ENCODE peak calls at places on chromosomes 12 and 14, in six cellular contexts. T is left ventricle myocardium inferior; N is lower leg skin; Z is CD8-positive, alpha-beta T cell; Y is activated CD8-positive, alpha-beta T cell treated with anti-CD3 and anti-CD28 coated beads for 36 hours; K is bronchial epithelial cell. O is an unnamed sample.

GRCh38 chr12:42564540-42564939 is 25.0 kb downstream of the PRICKLE1 start:
- DNase-seq in Y (no peak), Z (no peak), K (no peak), N (no peak), T (no peak), O (no peak)

GRCh38 chr14:85223667-85224066 is 306.3 kb upstream of the FLRT2 start:
- DNase-seq in Y (no peak), N (no peak), Z (no peak), K (no peak), T (no peak), O (no peak)

GRCh38 chr14:97641827-97642226 is 844.6 kb downstream of the VRK1 start:
- DNase-seq in K (no peak), T (no peak), Z (no peak), Y (peak; percentile 37), N (peak; percentile 92), O (no peak)

GRCh38 chr14:73620268-73620667 is 8.0 kb downstream of the ACOT6 start:
- DNase-seq in T (no peak), Y (no peak), Z (no peak), K (no peak), N (no peak), O (no peak)

GRCh38 chr14:104820669-104821228 is 19.8 kb downstream of the ZBTB42 start:
- DNase-seq in Z (no peak), N (no peak), T (no peak), K (peak; percentile 50), Y (no peak), O (no peak)

GRCh38 chr12:99029502-99030271 is 384.6 kb downstream of the APAF1 start:
- DNase-seq in Z (no peak), K (no peak), N (no peak), T (no peak), Y (no peak), O (no peak)

GRCh38 chr14:92135269-92135668 is 13.5 kb downstream of the CPSF2 start:
- DNase-seq in K (peak; percentile 44), Y (no peak), N (no peak), T (no peak), Z (no peak), O (no peak)

GRCh38 chr14:83164016-83164415 is 1630.4 kb upstream of the SEL1L start:
- DNase-seq in T (no peak), Y (no peak), N (no peak), Z (no peak), K (peak; percentile 97), O (no peak)

GRCh38 chr14:30966415-30967363 is 58.8 kb upstream of the AP4S1 start:
- DNase-seq in T (no peak), K (no peak), Y (no peak), N (no peak), Z (no peak), O (no peak)

GRCh38 chr12:12975322-12976077 is 23.5 kb upstream of the GPRC5D start:
- DNase-seq in N (no peak), T (no peak), Y (no peak), Z (no peak), K (peak; percentile 48), O (peak; percentile 23)

GRCh38 chr12:104598342-104599271 is 141.9 kb downstream of the CHST11 start:
- DNase-seq in Z (no peak), T (peak; percentile 19), N (no peak), Y (no peak), K (no peak), O (no peak)

GRCh38 chr14:101232340-101233015 is 328.8 kb upstream of the DIO3 start:
- DNase-seq in Z (peak; percentile 39), T (no peak), N (peak; percentile 80), K (no peak), Y (no peak), O (no peak)

DNA sequence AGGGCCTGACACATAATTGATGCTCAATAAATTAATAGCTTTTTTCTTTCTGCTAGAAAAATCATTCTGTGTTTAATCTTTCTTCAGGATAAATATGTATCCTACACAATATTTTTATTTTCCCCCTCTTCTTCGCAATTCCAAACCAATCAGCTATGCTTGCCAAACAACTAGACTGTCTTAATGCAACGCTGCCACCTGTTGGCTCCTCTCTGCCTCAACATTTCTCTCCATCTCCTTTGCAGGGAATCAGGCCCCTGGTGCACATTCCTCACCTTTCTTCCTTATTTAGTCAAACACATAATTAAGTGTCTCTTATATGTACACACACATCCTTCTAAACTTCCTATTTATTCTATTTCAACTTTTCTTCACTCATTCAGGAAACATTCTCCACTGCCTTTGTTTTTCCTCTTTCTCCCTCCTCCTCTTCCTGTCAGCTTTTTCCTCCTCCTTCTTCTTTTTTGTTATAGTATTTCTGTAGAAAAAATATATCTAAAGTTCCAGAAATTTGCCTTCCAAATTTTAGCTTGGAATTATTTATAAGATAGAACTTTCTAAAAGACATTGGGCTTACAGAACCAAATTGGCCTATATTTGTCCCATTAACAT is 406.0 kb downstream of the PRKD1 start:
- DNase-seq in K (peak; percentile 35), Z (no peak), T (no peak), Y (peak; percentile 9), N (no peak), O (no peak)
- TF ChIP-seq CTCF in K (peak; percentile 64), Z (no peak), T (no peak), Y (peak; percentile 30), N (no peak), O (no peak)

GRCh38 chr14:59630281-59630963 is 53.8 kb upstream of the CCDC175 start:
- DNase-seq in N (no peak), Y (peak; percentile 7), T (no peak), Z (no peak), K (no peak), O (no peak)

GRCh38 chr14:59629384-59630158 is 53.0 kb upstream of the CCDC175 start:
- DNase-seq in K (no peak), Z (no peak), T (no peak), Y (no peak), N (no peak), O (no peak)

GRCh38 chr14:59631237-59631636 is 54.6 kb upstream of the CCDC175 start:
- DNase-seq in Z (no peak), N (no peak), K (no peak), Y (peak; percentile 2), T (no peak), O (no peak)

GRCh38 chr14:59634617-59635016 is 58.0 kb upstream of the CCDC175 start:
- DNase-seq in Y (no peak), T (no peak), Z (no peak), N (no peak), K (peak; percentile 43), O (no peak)

GRCh38 chr14:59632381-59632780 is 55.8 kb upstream of the CCDC175 start:
- DNase-seq in K (peak; percentile 43), T (no peak), Z (no peak), Y (peak; percentile 55), N (no peak), O (peak; percentile 48)
- TF ChIP-seq CTCF in K (peak; percentile 78), T (peak; percentile 27), Z (no peak), Y (peak; percentile 62), N (no peak), O (peak; percentile 37)

GRCh38 chr12:85076688-85077430 is 40.7 kb downstream of the LRRIQ1 start:
- DNase-seq in T (no peak), N (no peak), K (peak; percentile 96), Y (no peak), Z (no peak), O (peak; percentile 12)
- TF ChIP-seq CTCF in T (peak; percentile 44), N (no peak), K (peak; percentile 43), Y (no peak), Z (no peak), O (peak; percentile 28)

GRCh38 chr12:125424909-125425308 is 359.7 kb downstream of the AACS start:
- DNase-seq in T (no peak), Y (no peak), N (no peak), Z (no peak), K (no peak), O (no peak)
- TF ChIP-seq CTCF in T (no peak), Y (no peak), N (no peak), Z (no peak), K (no peak), O (no peak)

DNA sequence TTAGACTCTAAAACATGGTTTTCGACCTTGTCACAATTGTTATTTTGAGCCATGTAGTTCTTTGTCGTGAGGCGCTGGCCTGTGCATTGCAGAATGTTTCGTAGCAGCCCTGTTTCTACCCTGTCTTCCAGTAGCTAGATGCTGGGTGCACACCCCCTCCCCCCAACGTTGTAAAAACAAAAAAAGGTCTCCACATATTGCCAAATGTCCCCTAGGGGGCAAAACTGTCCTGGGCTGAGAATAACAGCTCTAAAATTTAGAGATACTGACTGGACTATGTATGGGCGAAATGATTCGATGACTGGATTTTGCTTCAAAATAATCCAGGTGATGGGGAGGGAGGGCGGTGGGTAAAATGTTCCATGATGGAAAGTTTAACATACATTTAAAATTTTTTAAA is 126.1 kb upstream of the FUT8 start:
- DNase-seq in T (no peak), K (no peak), Z (no peak), N (no peak), Y (peak; percentile 74), O (peak; percentile 57)
- TF ChIP-seq CTCF in T (no peak), K (no peak), Z (no peak), N (no peak), Y (peak; percentile 63), O (peak; percentile 57)

DNA sequence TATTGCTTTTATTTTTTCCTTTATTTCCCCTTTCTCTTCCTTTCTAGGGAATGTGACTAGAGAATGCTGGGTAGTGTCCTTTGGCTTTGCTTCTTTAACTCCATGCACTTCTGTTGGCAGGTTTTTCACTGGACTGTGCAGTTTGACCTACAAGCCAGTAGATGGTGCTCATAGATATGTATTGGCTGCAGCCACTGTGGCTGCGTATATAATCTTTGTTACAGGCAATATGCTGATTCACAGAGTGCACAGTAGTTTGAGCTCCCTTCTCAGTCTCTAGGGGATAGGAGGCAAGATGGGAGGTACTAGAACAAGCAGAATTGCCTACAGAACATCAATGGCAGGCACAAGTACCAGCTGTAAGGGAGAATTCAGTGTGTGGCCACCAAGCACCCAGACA is 503.5 kb downstream of the LRFN5 start:
- DNase-seq in Y (no peak), Z (no peak), K (peak; percentile 43), T (no peak), N (no peak), O (peak; percentile 13)
- TF ChIP-seq CTCF in Y (no peak), Z (no peak), K (peak; percentile 66), T (no peak), N (no peak), O (peak; percentile 30)

GRCh38 chr12:52043386-52044212 is 7.6 kb upstream of the NR4A1 start:
- DNase-seq in K (no peak), T (peak; percentile 86), Y (no peak), Z (no peak), N (peak; percentile 87), O (no peak)

GRCh38 chr12:52042706-52043385 is 8.4 kb upstream of the NR4A1 start:
- DNase-seq in Y (no peak), K (no peak), T (no peak), Z (no peak), N (peak; percentile 86), O (no peak)

GRCh38 chr12:52041032-52041431 is 10.2 kb upstream of the NR4A1 start:
- DNase-seq in Y (no peak), T (no peak), N (no peak), K (no peak), Z (no peak), O (no peak)

GRCh38 chr12:52044284-52044983 is 6.8 kb upstream of the NR4A1 start:
- DNase-seq in Y (no peak), Z (no peak), T (peak; percentile 87), K (no peak), N (peak; percentile 95), O (no peak)

GRCh38 chr12:52041695-52042123 is 9.5 kb upstream of the NR4A1 start:
- DNase-seq in K (no peak), Y (peak; percentile 76), Z (peak; percentile 67), N (peak; percentile 87), T (peak; percentile 72), O (peak; percentile 65)
- TF ChIP-seq CTCF in K (no peak), Y (peak; percentile 37), Z (peak; percentile 14), N (no peak), T (no peak), O (peak; percentile 34)

O was measured in GM10248.